ENCODE peak calls at places on chromosomes 6 and 20, in five cellular contexts. P, V, B, C and J are unnamed samples.
A peak's percentile ranks its signal among the peaks of the same experiment; 100 is the strongest.

GRCh38 chr6:158316022-158316421 is 3.8 kb downstream of the TULP4 start:
- DNase-seq in P (no peak), B (no peak), V (no peak), C (no peak), J (no peak)

GRCh38 chr20:38127011-38127621 is 38.0 kb downstream of the TGM2 start:
- DNase-seq in P (no peak), B (no peak), C (no peak), V (no peak), J (no peak)

GRCh38 chr6:156980515-156980914 is 203.3 kb downstream of the ARID1B start:
- DNase-seq in B (no peak), V (no peak), P (no peak), C (peak; percentile 49), J (no peak)

GRCh38 chr6:50681213-50681824 is 32.0 kb upstream of the TFAP2D start:
- DNase-seq in V (no peak), C (no peak), B (no peak), P (no peak), J (no peak)

GRCh38 chr6:118177720-118178119 is 270.7 kb downstream of the SLC35F1 start:
- DNase-seq in P (no peak), C (no peak), V (no peak), B (no peak), J (no peak)

GRCh38 chr6:127206531-127207065 is 60.1 kb upstream of the RNF146 start:
- DNase-seq in C (no peak), V (no peak), P (no peak), B (no peak), J (no peak)

GRCh38 chr6:112018619-112019416 is 35.1 kb upstream of the CCN6 start:
- DNase-seq in P (peak; percentile 87), C (peak; percentile 61), B (no peak), V (no peak), J (no peak)

GRCh38 chr20:19661717-19662637 is 96.1 kb upstream of the RIN2 start:
- DNase-seq in B (peak; percentile 74), C (peak; percentile 65), P (peak; percentile 62), V (no peak), J (peak; percentile 39)

GRCh38 chr20:13213335-13213734 is 7.7 kb upstream of the ISM1 start:
- DNase-seq in C (no peak), P (no peak), V (no peak), B (no peak), J (no peak)

GRCh38 chr20:22532598-22532997 is 51.8 kb downstream of the FOXA2 start:
- DNase-seq in C (no peak), B (no peak), P (no peak), V (no peak), J (no peak)

GRCh38 chr6:142088858-142089216 is 43.9 kb upstream of the GJE1 start:
- DNase-seq in V (no peak), C (peak; percentile 2), P (no peak), B (peak; percentile 58), J (peak; percentile 7)

GRCh38 chr20:20273281-20273680 is 94.6 kb upstream of the INSM1 start:
- DNase-seq in V (no peak), P (no peak), C (no peak), B (no peak), J (no peak)

GRCh38 chr20:13874269-13875158 is 89.7 kb downstream of the NDUFAF5 start:
- DNase-seq in C (no peak), B (no peak), P (no peak), V (no peak), J (no peak)

GRCh38 chr20:57652865-57653545 is 32.8 kb upstream of the ZBP1 start:
- DNase-seq in V (no peak), B (no peak), C (peak; percentile 32), P (no peak), J (peak; percentile 7)

GRCh38 chr6:33692760-33693158 is 18.7 kb downstream of the UQCC2 start:
- DNase-seq in C (no peak), B (no peak), P (no peak), V (no peak), J (no peak)

GRCh38 chr20:5484346-5484745 is 167.6 kb upstream of the PROKR2 start:
- DNase-seq in C (no peak), V (no peak), B (no peak), P (no peak), J (no peak)

GRCh38 chr20:42361402-42361801 is 743.2 kb upstream of the CHD6 start:
- DNase-seq in V (no peak), C (peak; percentile 15), P (no peak), B (no peak), J (no peak)

GRCh38 chr6:88473622-88474021 is 307.5 kb upstream of the CNR1 start:
- DNase-seq in P (no peak), C (no peak), V (no peak), B (no peak), J (no peak)

GRCh38 chr6:85406641-85407075 is 43.2 kb upstream of the NT5E start:
- DNase-seq in B (no peak), P (no peak), V (no peak), C (no peak), J (no peak)

GRCh38 chr6:57195457-57195856 is 23.3 kb downstream of the BAG2 start:
- DNase-seq in P (no peak), B (no peak), C (no peak), V (no peak), J (no peak)

GRCh38 chr6:157075549-157076426 is 247.5 kb downstream of the TMEM242 start:
- DNase-seq in P (no peak), C (no peak), V (peak; percentile 44), B (no peak), J (no peak)

GRCh38 chr20:32637738-32638137 is 36.0 kb downstream of the C20orf203 start:
- DNase-seq in B (no peak), P (no peak), C (no peak), V (no peak), J (no peak)

DNA sequence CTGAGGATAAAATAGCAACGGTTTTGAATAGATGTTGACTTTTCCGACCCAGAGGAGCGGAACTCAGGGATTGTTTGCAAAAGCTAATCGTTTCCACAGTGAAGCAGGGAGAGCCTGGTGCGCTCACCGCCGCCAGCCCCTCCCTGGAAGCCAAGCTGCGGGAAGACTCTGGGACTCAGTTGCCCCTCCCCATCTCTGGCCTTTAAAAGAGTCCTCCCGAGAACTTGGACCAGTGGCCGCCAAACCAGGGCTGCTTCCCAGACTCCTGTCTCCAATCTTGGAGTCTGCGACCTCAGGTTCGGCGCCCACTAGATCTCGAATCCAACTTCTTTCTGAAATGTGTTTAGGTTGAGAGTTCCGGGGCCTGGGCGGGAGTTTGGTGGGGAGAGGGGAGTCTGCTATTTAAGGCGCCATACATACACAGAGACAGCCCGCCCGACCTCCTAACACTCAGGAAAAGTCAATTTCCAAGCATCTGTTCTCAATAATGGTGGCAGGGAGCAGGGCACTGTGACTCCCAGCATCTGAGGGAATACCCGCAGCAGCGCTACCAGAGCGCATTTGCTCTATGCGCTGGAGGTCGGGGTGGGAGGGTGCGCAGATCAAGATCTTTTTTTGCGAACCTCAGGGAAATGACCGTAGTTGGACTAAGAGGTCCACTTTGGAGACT is 812 bp upstream of the GRIK2 start:
- DNase-seq in P (no peak), V (no peak), B (peak; percentile 65), C (peak; percentile 73), J (no peak)
- TF ChIP-seq TAF1 in P (no peak), V (no peak), B (no peak), C (no peak), J (no peak)

GRCh38 chr6:165963750-165964149 is 203.9 kb downstream of the TBXT start:
- DNase-seq in B (no peak), V (no peak), C (no peak), P (no peak), J (no peak)
- TF ChIP-seq POLR2AphosphoS5 in B (no peak), V (no peak), C (no peak), P (no peak), J (no peak)

GRCh38 chr6:37258716-37259115 is 772 bp upstream of the TMEM217 start:
- DNase-seq in V (no peak), B (no peak), C (no peak), P (no peak), J (no peak)
- TF ChIP-seq TAF1 in V (no peak), B (no peak), C (no peak), P (no peak), J (no peak)

GRCh38 chr6:155187096-155187495 is 76.7 kb upstream of the CLDN20 start:
- DNase-seq in C (no peak), P (no peak), V (no peak), B (no peak), J (no peak)

GRCh38 chr6:155190667-155191066 is 73.1 kb upstream of the CLDN20 start:
- DNase-seq in V (no peak), C (no peak), P (no peak), B (no peak), J (no peak)

GRCh38 chr6:155187994-155188706 is 75.7 kb upstream of the CLDN20 start:
- DNase-seq in V (no peak), B (no peak), P (no peak), C (no peak), J (no peak)

GRCh38 chr6:155186052-155186658 is 77.7 kb upstream of the CLDN20 start:
- DNase-seq in P (no peak), C (no peak), V (no peak), B (no peak), J (no peak)

DNA sequence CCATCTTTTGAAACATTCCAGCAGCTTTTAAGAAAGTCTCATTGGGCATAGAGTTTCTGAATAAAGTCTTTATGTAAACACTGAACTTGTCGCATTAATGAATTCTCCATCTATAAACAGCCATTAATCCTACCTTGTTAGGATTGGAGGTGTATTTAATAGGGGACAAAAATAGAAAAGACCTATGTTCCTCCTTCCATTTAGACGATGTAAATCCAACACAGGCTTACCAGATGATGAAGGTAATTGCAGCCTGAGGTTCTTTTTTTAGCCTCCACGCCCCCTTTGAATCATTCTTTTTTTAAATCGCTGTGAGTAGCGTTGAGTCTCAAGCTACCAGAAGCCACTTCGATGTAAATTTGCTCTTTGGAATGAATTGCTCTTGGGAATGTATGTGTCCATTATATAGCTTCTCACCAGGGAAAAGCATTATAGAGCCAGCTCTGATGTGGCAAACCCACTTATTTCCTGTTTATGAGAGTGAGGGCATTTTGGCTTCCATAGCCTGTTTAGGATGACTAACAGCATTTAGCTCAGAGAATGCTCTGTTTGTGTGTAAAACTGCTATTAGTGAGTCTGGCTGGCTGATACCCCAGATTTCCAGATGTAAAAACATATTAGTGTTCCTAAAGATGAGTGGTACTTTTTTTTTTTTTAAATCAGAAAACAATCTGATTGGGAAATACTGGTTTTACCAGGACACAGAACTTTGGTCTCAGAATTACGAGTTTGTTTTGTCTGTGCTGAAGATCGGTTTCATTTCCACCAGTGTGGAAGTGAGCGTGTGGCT is 74.9 kb upstream of the CLDN20 start:
- DNase-seq in B (no peak), P (peak; percentile 27), C (no peak), V (no peak), J (no peak)
- TF ChIP-seq POLR2AphosphoS5 in B (no peak), P (no peak), C (peak; percentile 36), V (no peak), J (no peak)

GRCh38 chr20:10618611-10619245 is 55.1 kb downstream of the JAG1 start:
- DNase-seq in P (no peak), B (no peak), C (no peak), V (no peak), J (no peak)

GRCh38 chr20:10622657-10623418 is 51.0 kb downstream of the JAG1 start:
- DNase-seq in C (no peak), V (no peak), B (no peak), P (no peak), J (no peak)

GRCh38 chr20:10621159-10621558 is 52.6 kb downstream of the JAG1 start:
- DNase-seq in B (no peak), V (no peak), C (no peak), P (no peak), J (no peak)

GRCh38 chr20:10616212-10616611 is 57.6 kb downstream of the JAG1 start:
- DNase-seq in B (no peak), C (no peak), V (no peak), P (no peak), J (no peak)

GRCh38 chr20:10619427-10619826 is 54.4 kb downstream of the JAG1 start:
- DNase-seq in B (no peak), P (no peak), C (no peak), V (no peak), J (no peak)
- TF ChIP-seq TAF1 in B (no peak), P (no peak), C (no peak), V (no peak), J (no peak)